ENCODE peak calls at places on chromosomes 13 and 19, in four cellular contexts. F is CD8-positive, alpha-beta T cell; X is stomach; H is left ventricle myocardium inferior. B is an unnamed sample. For H3K27me3, the result is how much of the 10 kb centered on the place peaks cover.

GRCh38 chr19:10918359-10918758 is 10.1 kb downstream of the YIPF2 start:
- DNase-seq in F (no peak), H (no peak), X (no peak), B (no peak)

GRCh38 chr13:25352230-25352629 is 19.5 kb upstream of the ATP8A2 start:
- DNase-seq in X (no peak), H (no peak), F (no peak), B (no peak)

GRCh38 chr13:47256618-47257017 is 359.8 kb upstream of the HTR2A start:
- DNase-seq in X (no peak), H (no peak), F (no peak), B (no peak)

GRCh38 chr13:45198041-45198440 is 2.8 kb downstream of the KCTD4 start:
- DNase-seq in F (no peak), X (no peak), H (no peak), B (no peak)

GRCh38 chr13:113982296-113982661 is 8.4 kb upstream of the C13orf46 start:
- DNase-seq in H (peak), X (no peak), F (no peak), B (peak)

GRCh38 chr13:73934215-73934623 is 200.0 kb downstream of the KLF12 start:
- DNase-seq in H (no peak), F (no peak), X (no peak), B (no peak)

GRCh38 chr19:17500447-17501198 is 10.8 kb upstream of the PGLS start:
- DNase-seq in X (no peak), F (no peak), H (no peak), B (no peak)

GRCh38 chr19:41921280-41922219 is 6.7 kb downstream of the ERFL start:
- DNase-seq in X (no peak), F (no peak), H (no peak), B (no peak)

GRCh38 chr19:38264486-38265212 is at the start of gene SPINT2:
- DNase-seq in H (no peak), X (no peak), F (peak), B (no peak)

GRCh38 chr19:41705393-41706174 is 2.8 kb upstream of the CEACAM5 start:
- DNase-seq in H (peak), F (peak), X (no peak), B (peak)

GRCh38 chr19:18053571-18054219 is 33.0 kb downstream of the IL12RB1 start:
- DNase-seq in H (no peak), X (no peak), F (no peak), B (no peak)

GRCh38 chr13:49450105-49450819 is 6.2 kb downstream of the SETDB2 start:
- DNase-seq in H (no peak), X (no peak), F (no peak), B (no peak)

GRCh38 chr13:36862002-36862706 is 43.1 kb downstream of the RFXAP start:
- DNase-seq in F (no peak), H (no peak), X (no peak), B (no peak)

DNA sequence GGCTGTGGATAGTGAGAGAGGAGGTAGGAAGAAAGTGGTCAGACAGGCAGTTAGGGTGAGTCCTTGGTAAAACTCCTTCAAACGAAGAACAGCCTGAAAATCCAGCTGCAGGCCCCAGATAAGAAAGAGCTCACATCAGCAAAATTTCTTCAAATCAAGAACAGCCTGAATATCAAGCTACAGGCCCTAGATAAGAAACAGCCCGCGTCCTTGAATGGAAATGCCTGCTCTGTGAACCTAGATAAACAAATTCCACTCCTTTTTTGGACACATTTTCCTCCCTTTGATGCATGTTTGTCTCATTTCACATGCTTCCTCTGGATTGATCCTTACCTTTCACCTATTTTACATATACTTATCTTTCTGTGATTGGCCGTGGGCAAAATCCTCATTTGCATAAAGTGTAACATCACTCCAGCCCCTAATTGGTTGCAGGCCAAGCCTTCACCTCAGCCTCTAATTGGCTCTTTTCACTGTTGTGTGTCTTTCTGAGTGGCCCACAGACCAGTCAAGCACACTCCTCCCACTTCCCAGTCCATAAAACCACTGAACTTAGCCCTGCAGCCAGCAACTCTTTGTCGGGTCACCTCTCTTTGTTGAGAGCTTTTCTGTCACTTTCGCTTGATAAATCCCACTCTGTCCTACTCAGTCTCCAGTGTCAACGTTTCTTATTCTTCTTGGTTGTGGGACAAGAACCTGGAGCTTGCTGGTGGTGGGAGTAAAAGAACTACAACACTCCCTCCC is 6.0 kb upstream of the SULT2A1 start:
- DNase-seq in H (no peak), X (peak), F (no peak), B (no peak)
- H3K27me3 ChIP-seq in H (under half), X (under half), F (under half), B (under half)

DNA sequence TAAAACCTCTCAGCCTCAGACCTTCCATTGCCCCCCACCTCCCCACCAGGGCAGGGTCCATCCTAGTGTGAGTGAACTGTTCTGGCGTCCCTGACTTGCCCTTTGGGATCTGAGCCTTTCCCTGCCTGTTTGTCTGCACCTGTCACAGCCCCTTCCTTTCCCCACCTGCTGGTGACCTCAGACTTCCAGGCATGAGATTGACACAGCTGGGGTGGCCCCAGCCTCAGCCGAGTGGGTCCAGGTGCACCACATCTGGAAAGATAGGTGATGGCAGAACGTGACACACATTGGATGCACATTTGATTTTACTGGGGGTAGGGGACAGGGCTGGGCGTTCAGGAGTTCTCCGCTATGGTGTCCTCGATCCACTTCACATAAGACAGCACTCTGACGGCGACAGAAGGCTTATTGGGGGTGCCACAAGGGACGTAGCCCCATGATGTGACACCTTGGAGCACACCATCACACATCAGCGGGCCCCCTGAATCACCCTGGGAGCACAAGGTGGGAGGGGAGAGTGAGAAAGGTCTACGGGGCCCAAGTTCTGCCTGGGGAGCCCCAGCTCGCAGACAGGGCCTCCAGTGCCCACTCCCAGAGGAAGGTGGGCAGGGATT is 4.6 kb downstream of the KLK1 start:
- DNase-seq in H (no peak), X (no peak), F (no peak), B (no peak)
- H3K27me3 ChIP-seq in H (half or more), X (half or more), F (under half), B (under half)

GRCh38 chr19:853014-853553 is 981 bp downstream of the ELANE start:
- DNase-seq in F (no peak), X (no peak), H (no peak), B (no peak)

GRCh38 chr19:854549-854948 is 2.4 kb downstream of the ELANE start:
- DNase-seq in H (no peak), F (no peak), X (no peak), B (no peak)

GRCh38 chr19:850979-851335 is 1.1 kb upstream of the ELANE start:
- DNase-seq in F (no peak), H (no peak), X (no peak), B (no peak)

GRCh38 chr19:850221-850978 is 1.7 kb upstream of the ELANE start:
- DNase-seq in H (peak), X (peak), F (no peak), B (peak)

GRCh38 chr19:852136-853013 is at the start of gene ELANE:
- DNase-seq in X (no peak), H (no peak), F (no peak), B (no peak)
- H3K27me3 ChIP-seq in X (under half), H (half or more), F (under half), B (under half)

GRCh38 chr19:54084410-54084809 is 3.2 kb upstream of the TARM1 start:
- DNase-seq in X (no peak), F (no peak), H (no peak), B (no peak)
- H3K27me3 ChIP-seq in X (under half), F (under half), H (under half), B (under half)